ENCODE peak calls at places on chromosomes 4 and X, in seven cellular contexts. N, L, P, H, V, F and B are unnamed samples.

GRCh38 chr4:173516621-173517612 is 13.1 kb downstream of the HAND2 start:
- DNase-seq in N (no peak), L (no peak), P (no peak), H (no peak), V (peak), F (no peak), B (no peak)

GRCh38 chr4:80475781-80476180 is 140.3 kb downstream of the CFAP299 start:
- DNase-seq in N (no peak), L (no peak), P (no peak), H (no peak), V (no peak), F (no peak), B (no peak)

GRCh38 chr4:113468165-113469022 is 293.1 kb downstream of the CAMK2D start:
- DNase-seq in N (no peak), L (peak), P (peak), H (no peak), V (peak), F (peak), B (no peak)

GRCh38 chr4:111631157-111631999 is 513.9 kb upstream of the FAM241A start:
- DNase-seq in N (no peak), L (peak), P (peak), H (no peak), V (peak), F (no peak), B (no peak)

GRCh38 chrX:40947276-40947675 is 138.0 kb upstream of the USP9X start:
- DNase-seq in N (no peak), L (no peak), P (no peak), H (no peak), V (peak), F (no peak), B (no peak)

GRCh38 chr4:40197879-40198689 is 1.3 kb downstream of the RHOH start:
- DNase-seq in N (no peak), L (peak), P (peak), H (no peak), V (no peak), F (no peak), B (no peak)

GRCh38 chr4:5037553-5038551 is 13.4 kb upstream of the STK32B start:
- DNase-seq in N (no peak), L (peak), P (peak), H (no peak), V (peak), F (no peak), B (no peak)

GRCh38 chr4:80097395-80098177 is 24.6 kb upstream of the ANTXR2 start:
- DNase-seq in N (no peak), L (no peak), P (peak), H (no peak), V (no peak), F (no peak), B (no peak)

GRCh38 chr4:25680580-25680979 is 24.9 kb downstream of the SLC34A2 start:
- DNase-seq in N (no peak), L (no peak), P (no peak), H (no peak), V (no peak), F (no peak), B (no peak)

GRCh38 chr4:37685726-37686372 is 327 bp downstream of the RELL1 start:
- DNase-seq in N (no peak), L (peak), P (peak), H (peak), V (peak), F (peak), B (peak)